ENCODE peak calls at places on chromosomes 5 and 9, in ten cellular contexts. K is iris pigment epithelial cell; O is stimulated activated CD4-positive, alpha-beta T cell treated with anti-CD3 and anti-CD28 coated beads, TNF-alpha, amount 100 ng/mL, for 4 hours; X is H9; A is Ammon's horn; B is heart left ventricle; C is activated T-cell treated with anti-CD3 and anti-CD28 coated beads, Interleukin-2, amount 50 U/mL, for 72 hours; R is KG1; Z is H7; Y is H1. I is an unnamed sample.

GRCh38 chr9:21711504-21711903 is 90.9 kb upstream of the MTAP start:
- DNase-seq in K (peak; percentile 71), O (no peak), X (peak; percentile 30), A (no peak), B (no peak), C (peak; percentile 8), R (no peak), Z (no peak), Y (no peak), I (peak; percentile 82)

GRCh38 chr9:129549139-129549538 is 71.8 kb downstream of the C9orf50 start:
- DNase-seq in K (no peak), O (no peak), X (no peak), A (no peak), B (no peak), C (no peak), R (no peak), Z (peak; percentile 36), Y (no peak), I (no peak)

GRCh38 chr9:121704281-121704680 is 52.8 kb downstream of the DAB2IP start:
- DNase-seq in K (no peak), O (no peak), X (no peak), A (no peak), B (no peak), C (no peak), R (no peak), Z (no peak), Y (no peak), I (no peak)

GRCh38 chr9:72574156-72574810 is 52.9 kb downstream of the TMC1 start:
- DNase-seq in K (no peak), O (no peak), X (no peak), A (no peak), B (no peak), C (no peak), R (no peak), Z (no peak), Y (no peak), I (no peak)

GRCh38 chr5:116861662-116862061 is 287.0 kb upstream of the SEMA6A start:
- DNase-seq in K (no peak), O (no peak), X (no peak), A (no peak), B (no peak), C (no peak), R (no peak), Z (no peak), Y (no peak), I (no peak)

GRCh38 chr9:114641974-114642373 is 15.6 kb downstream of the TEX53 start:
- DNase-seq in K (no peak), O (no peak), X (no peak), A (peak; percentile 45), B (no peak), C (no peak), R (peak; percentile 8), Z (no peak), Y (no peak), I (no peak)

GRCh38 chr5:102152906-102153787 is 142.9 kb downstream of the SLCO4C1 start:
- DNase-seq in K (peak; percentile 34), O (no peak), X (no peak), A (peak; percentile 45), B (no peak), C (peak; percentile 0), R (peak; percentile 4), Z (peak; percentile 56), Y (no peak), I (peak; percentile 70)

GRCh38 chr5:61328791-61329617 is 3.1 kb upstream of the ZSWIM6 start:
- DNase-seq in K (no peak), O (no peak), X (no peak), A (no peak), B (no peak), C (no peak), R (no peak), Z (peak; percentile 22), Y (no peak), I (no peak)

GRCh38 chr5:158952951-158953350 is 146.8 kb downstream of the EBF1 start:
- DNase-seq in K (no peak), O (no peak), X (no peak), A (no peak), B (no peak), C (no peak), R (no peak), Z (no peak), Y (no peak), I (no peak)

GRCh38 chr5:66364186-66364585 is 220.1 kb downstream of the SREK1 start:
- DNase-seq in K (no peak), O (no peak), X (no peak), A (no peak), B (no peak), C (no peak), R (no peak), Z (no peak), Y (no peak), I (no peak)

GRCh38 chr9:105957830-105958229 is 263.5 kb downstream of the TMEM38B start:
- DNase-seq in K (no peak), O (no peak), X (peak; percentile 67), A (no peak), B (no peak), C (no peak), R (no peak), Z (peak; percentile 1), Y (peak; percentile 10), I (no peak)

GRCh38 chr9:35756275-35756742 is 2.2 kb upstream of the MSMP start:
- DNase-seq in K (peak; percentile 39), O (peak; percentile 62), X (no peak), A (no peak), B (peak; percentile 64), C (peak; percentile 87), R (no peak), Z (peak; percentile 84), Y (peak; percentile 38), I (peak; percentile 63)

GRCh38 chr5:35031276-35031675 is 16.5 kb downstream of the AGXT2 start:
- DNase-seq in K (peak; percentile 73), O (no peak), X (no peak), A (no peak), B (no peak), C (no peak), R (no peak), Z (peak; percentile 6), Y (no peak), I (no peak)

GRCh38 chr9:5269249-5269715 is 35.2 kb downstream of the RLN2 start:
- DNase-seq in K (peak; percentile 78), O (no peak), X (no peak), A (no peak), B (no peak), C (no peak), R (no peak), Z (peak; percentile 6), Y (peak; percentile 49), I (peak; percentile 84)

GRCh38 chr5:34699155-34700077 is 43.3 kb downstream of the RAI14 start:
- DNase-seq in K (no peak), O (no peak), X (peak; percentile 68), A (no peak), B (no peak), C (no peak), R (no peak), Z (peak; percentile 62), Y (no peak), I (peak; percentile 82)

GRCh38 chr9:13810510-13810909 is 503.4 kb downstream of the NFIB start:
- DNase-seq in K (peak; percentile 47), O (no peak), X (no peak), A (no peak), B (no peak), C (no peak), R (no peak), Z (no peak), Y (no peak), I (no peak)

GRCh38 chr5:11383506-11384095 is 520.6 kb downstream of the CTNND2 start:
- DNase-seq in K (no peak), O (no peak), X (no peak), A (peak; percentile 69), B (no peak), C (no peak), R (no peak), Z (no peak), Y (no peak), I (no peak)

GRCh38 chr9:2469681-2470141 is 151.9 kb upstream of the VLDLR start:
- DNase-seq in K (no peak), O (no peak), X (peak; percentile 46), A (peak; percentile 12), B (peak; percentile 48), C (peak; percentile 5), R (no peak), Z (no peak), Y (peak; percentile 5), I (peak; percentile 75)

GRCh38 chr9:32069169-32069813 is 315.2 kb upstream of the ACO1 start:
- DNase-seq in K (no peak), O (no peak), X (peak; percentile 35), A (no peak), B (no peak), C (peak; percentile 0), R (no peak), Z (peak; percentile 17), Y (no peak), I (no peak)